ENCODE peak calls at places on chromosomes 16 and 17, in five cellular contexts. One of them, this sample, is unnamed.

GRCh38 chr16:15643453-15644305 is 725 bp upstream of the MARF1 start:
- DNase-seq in HCT116: peak; percentile 44
- DNase-seq in SK-N-SH: peak; percentile 65
- DNase-seq in Karpas-422: peak; percentile 75
- DNase-seq in trophoblast cell: peak; percentile 75
- DNase-seq in this sample: no peak

GRCh38 chr17:17495448-17496188 is 577 bp downstream of the RASD1 start:
- DNase-seq in HCT116: no peak
- DNase-seq in trophoblast cell: peak; percentile 27
- DNase-seq in Karpas-422: no peak
- DNase-seq in SK-N-SH: no peak
- DNase-seq in this sample: peak; percentile 77

GRCh38 chr17:39939031-39939430 is 11.5 kb downstream of the LRRC3C start:
- DNase-seq in HCT116: no peak
- DNase-seq in Karpas-422: no peak
- DNase-seq in SK-N-SH: no peak
- DNase-seq in trophoblast cell: no peak
- DNase-seq in this sample: no peak

GRCh38 chr17:1574697-1575471 is 12.3 kb upstream of the PITPNA start:
- DNase-seq in SK-N-SH: peak; percentile 53
- DNase-seq in Karpas-422: no peak
- DNase-seq in HCT116: no peak
- DNase-seq in trophoblast cell: peak; percentile 25
- DNase-seq in this sample: peak; percentile 72

GRCh38 chr16:8878523-8878911 is 3.6 kb upstream of the LITAFD start:
- DNase-seq in trophoblast cell: peak; percentile 93
- DNase-seq in SK-N-SH: no peak
- DNase-seq in Karpas-422: no peak
- DNase-seq in HCT116: no peak
- DNase-seq in this sample: no peak

GRCh38 chr16:70433456-70434103 is 5.3 kb downstream of the ST3GAL2 start:
- DNase-seq in trophoblast cell: no peak
- DNase-seq in SK-N-SH: peak; percentile 70
- DNase-seq in HCT116: no peak
- DNase-seq in Karpas-422: no peak
- DNase-seq in this sample: no peak

GRCh38 chr17:17109896-17110295 is 67.6 kb downstream of the MPRIP start:
- DNase-seq in trophoblast cell: no peak
- DNase-seq in HCT116: no peak
- DNase-seq in SK-N-SH: no peak
- DNase-seq in Karpas-422: no peak
- DNase-seq in this sample: peak; percentile 83

GRCh38 chr17:54968954-54969400 is 412 bp downstream of the STXBP4 start:
- DNase-seq in HCT116: no peak
- DNase-seq in trophoblast cell: no peak
- DNase-seq in Karpas-422: no peak
- DNase-seq in SK-N-SH: peak; percentile 69
- DNase-seq in this sample: no peak

GRCh38 chr17:75784473-75785015 is at the start of gene UNK:
- DNase-seq in SK-N-SH: peak; percentile 99
- DNase-seq in HCT116: peak; percentile 100
- DNase-seq in trophoblast cell: peak; percentile 99
- DNase-seq in Karpas-422: peak; percentile 99
- DNase-seq in this sample: peak; percentile 97

GRCh38 chr17:79116575-79117368 is 42.1 kb downstream of the ENGASE start:
- DNase-seq in trophoblast cell: no peak
- DNase-seq in Karpas-422: peak; percentile 51
- DNase-seq in SK-N-SH: no peak
- DNase-seq in HCT116: no peak
- DNase-seq in this sample: no peak

GRCh38 chr16:25066426-25066746 is 45.2 kb upstream of the LCMT1 start:
- DNase-seq in SK-N-SH: no peak
- DNase-seq in HCT116: no peak
- DNase-seq in Karpas-422: no peak
- DNase-seq in trophoblast cell: no peak
- DNase-seq in this sample: no peak

GRCh38 chr16:3578610-3579551 is 1.7 kb upstream of the NLRC3 start:
- DNase-seq in HCT116: no peak
- DNase-seq in Karpas-422: peak; percentile 72
- DNase-seq in SK-N-SH: no peak
- DNase-seq in trophoblast cell: no peak
- DNase-seq in this sample: no peak

GRCh38 chr17:7074931-7075330 is 5.1 kb downstream of the CLEC10A start:
- DNase-seq in HCT116: no peak
- DNase-seq in Karpas-422: no peak
- DNase-seq in SK-N-SH: no peak
- DNase-seq in trophoblast cell: no peak
- DNase-seq in this sample: no peak

GRCh38 chr16:61289141-61289540 is 747.1 kb downstream of the CDH8 start:
- DNase-seq in HCT116: no peak
- DNase-seq in Karpas-422: no peak
- DNase-seq in SK-N-SH: no peak
- DNase-seq in trophoblast cell: no peak
- DNase-seq in this sample: no peak
- H3K4me1 ChIP-seq in HCT116: no peaks in the 10 kb centered on the region
- H3K4me1 ChIP-seq in Karpas-422: no peaks in the 10 kb centered on the region
- H3K4me1 ChIP-seq in SK-N-SH: peaks cover 3% of the 10 kb centered on the region
- H3K4me1 ChIP-seq in trophoblast cell: no peaks in the 10 kb centered on the region
- H3K4me1 ChIP-seq in this sample: no peaks in the 10 kb centered on the region

GRCh38 chr17:29177541-29177870 is 2.7 kb downstream of the MYO18A start:
- DNase-seq in Karpas-422: no peak
- DNase-seq in trophoblast cell: no peak
- DNase-seq in HCT116: no peak
- DNase-seq in SK-N-SH: no peak
- DNase-seq in this sample: no peak

GRCh38 chr17:29175349-29175748 is 4.8 kb downstream of the MYO18A start:
- DNase-seq in SK-N-SH: no peak
- DNase-seq in HCT116: no peak
- DNase-seq in trophoblast cell: no peak
- DNase-seq in Karpas-422: no peak
- DNase-seq in this sample: no peak

GRCh38 chr17:29177871-29178749 is 2.1 kb downstream of the MYO18A start:
- DNase-seq in SK-N-SH: no peak
- DNase-seq in Karpas-422: no peak
- DNase-seq in trophoblast cell: no peak
- DNase-seq in HCT116: no peak
- DNase-seq in this sample: no peak

GRCh38 chr17:29178750-29179231 is 1.4 kb downstream of the MYO18A start:
- DNase-seq in trophoblast cell: no peak
- DNase-seq in HCT116: no peak
- DNase-seq in Karpas-422: no peak
- DNase-seq in SK-N-SH: no peak
- DNase-seq in this sample: no peak

GRCh38 chr17:29176500-29177351 is 3.5 kb downstream of the MYO18A start:
- DNase-seq in HCT116: no peak
- DNase-seq in SK-N-SH: peak; percentile 78
- DNase-seq in Karpas-422: peak; percentile 78
- DNase-seq in trophoblast cell: peak; percentile 89
- DNase-seq in this sample: peak; percentile 87
- H3K4me1 ChIP-seq in HCT116: peaks cover 32% of the 10 kb centered on the region
- H3K4me1 ChIP-seq in SK-N-SH: peaks cover 17% of the 10 kb centered on the region
- H3K4me1 ChIP-seq in Karpas-422: peaks cover 26% of the 10 kb centered on the region
- H3K4me1 ChIP-seq in trophoblast cell: peaks cover 22% of the 10 kb centered on the region
- H3K4me1 ChIP-seq in this sample: peaks cover 41% of the 10 kb centered on the region

DNA sequence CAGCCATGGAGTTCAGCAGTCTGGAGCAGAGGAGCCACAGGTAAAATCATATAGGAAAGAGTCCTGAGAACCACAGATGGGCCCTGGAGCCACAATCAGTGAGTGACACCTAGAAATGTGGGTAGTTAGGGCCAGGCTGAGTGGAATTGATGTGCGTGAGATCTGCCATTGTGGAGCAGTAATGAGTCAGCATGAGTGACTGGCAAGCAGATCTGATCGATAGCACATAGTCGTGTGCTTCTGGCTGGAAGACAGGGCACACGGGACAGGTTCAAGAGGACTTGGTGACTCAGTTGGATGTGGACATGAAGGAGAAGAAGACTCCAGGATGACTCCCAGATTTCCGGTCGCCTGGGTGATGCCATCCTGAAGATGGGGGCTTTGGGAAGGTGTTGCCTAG is 12.3 kb downstream of the ADORA2B start:
- DNase-seq in SK-N-SH: no peak
- DNase-seq in Karpas-422: no peak
- DNase-seq in HCT116: peak; percentile 86
- DNase-seq in trophoblast cell: peak; percentile 33
- DNase-seq in this sample: no peak
- H3K4me1 ChIP-seq in SK-N-SH: peaks cover 22% of the 10 kb centered on the region
- H3K4me1 ChIP-seq in Karpas-422: peaks cover 31% of the 10 kb centered on the region
- H3K4me1 ChIP-seq in HCT116: peaks cover 82% of the 10 kb centered on the region
- H3K4me1 ChIP-seq in trophoblast cell: peaks cover 2% of the 10 kb centered on the region
- H3K4me1 ChIP-seq in this sample: peaks cover 7% of the 10 kb centered on the region

GRCh38 chr16:243348-243747 is 8.7 kb downstream of the FAM234A start:
- DNase-seq in HCT116: no peak
- DNase-seq in SK-N-SH: no peak
- DNase-seq in trophoblast cell: no peak
- DNase-seq in Karpas-422: no peak
- DNase-seq in this sample: no peak

GRCh38 chr16:239948-240277 is 5.3 kb downstream of the FAM234A start:
- DNase-seq in SK-N-SH: no peak
- DNase-seq in trophoblast cell: peak; percentile 74
- DNase-seq in HCT116: no peak
- DNase-seq in Karpas-422: no peak
- DNase-seq in this sample: no peak

GRCh38 chr16:240559-240958 is 5.9 kb downstream of the FAM234A start:
- DNase-seq in SK-N-SH: no peak
- DNase-seq in HCT116: no peak
- DNase-seq in trophoblast cell: no peak
- DNase-seq in Karpas-422: no peak
- DNase-seq in this sample: no peak

GRCh38 chr16:241866-242265 is 7.2 kb downstream of the FAM234A start:
- DNase-seq in HCT116: no peak
- DNase-seq in SK-N-SH: no peak
- DNase-seq in trophoblast cell: no peak
- DNase-seq in Karpas-422: no peak
- DNase-seq in this sample: no peak

GRCh38 chr16:242281-242680 is 7.7 kb downstream of the FAM234A start:
- DNase-seq in HCT116: no peak
- DNase-seq in SK-N-SH: no peak
- DNase-seq in Karpas-422: no peak
- DNase-seq in trophoblast cell: no peak
- DNase-seq in this sample: no peak
- H3K4me1 ChIP-seq in HCT116: no peaks in the 10 kb centered on the region
- H3K4me1 ChIP-seq in SK-N-SH: no peaks in the 10 kb centered on the region
- H3K4me1 ChIP-seq in Karpas-422: no peaks in the 10 kb centered on the region
- H3K4me1 ChIP-seq in trophoblast cell: no peaks in the 10 kb centered on the region
- H3K4me1 ChIP-seq in this sample: peaks cover 5% of the 10 kb centered on the region

GRCh38 chr17:80479246-80479566 is 2.8 kb upstream of the NPTX1 start:
- DNase-seq in SK-N-SH: no peak
- DNase-seq in HCT116: no peak
- DNase-seq in trophoblast cell: no peak
- DNase-seq in Karpas-422: no peak
- DNase-seq in this sample: no peak
- H3K4me1 ChIP-seq in SK-N-SH: no peaks in the 10 kb centered on the region
- H3K4me1 ChIP-seq in HCT116: peaks cover 17% of the 10 kb centered on the region
- H3K4me1 ChIP-seq in trophoblast cell: peaks cover 3% of the 10 kb centered on the region
- H3K4me1 ChIP-seq in Karpas-422: peaks cover 21% of the 10 kb centered on the region
- H3K4me1 ChIP-seq in this sample: peaks cover 33% of the 10 kb centered on the region

GRCh38 chr16:58280846-58281301 is 14.0 kb downstream of the PRSS54 start:
- DNase-seq in Karpas-422: no peak
- DNase-seq in HCT116: no peak
- DNase-seq in trophoblast cell: no peak
- DNase-seq in SK-N-SH: no peak
- DNase-seq in this sample: no peak
- H3K4me1 ChIP-seq in Karpas-422: no peaks in the 10 kb centered on the region
- H3K4me1 ChIP-seq in HCT116: no peaks in the 10 kb centered on the region
- H3K4me1 ChIP-seq in trophoblast cell: no peaks in the 10 kb centered on the region
- H3K4me1 ChIP-seq in SK-N-SH: no peaks in the 10 kb centered on the region
- H3K4me1 ChIP-seq in this sample: no peaks in the 10 kb centered on the region

DNA sequence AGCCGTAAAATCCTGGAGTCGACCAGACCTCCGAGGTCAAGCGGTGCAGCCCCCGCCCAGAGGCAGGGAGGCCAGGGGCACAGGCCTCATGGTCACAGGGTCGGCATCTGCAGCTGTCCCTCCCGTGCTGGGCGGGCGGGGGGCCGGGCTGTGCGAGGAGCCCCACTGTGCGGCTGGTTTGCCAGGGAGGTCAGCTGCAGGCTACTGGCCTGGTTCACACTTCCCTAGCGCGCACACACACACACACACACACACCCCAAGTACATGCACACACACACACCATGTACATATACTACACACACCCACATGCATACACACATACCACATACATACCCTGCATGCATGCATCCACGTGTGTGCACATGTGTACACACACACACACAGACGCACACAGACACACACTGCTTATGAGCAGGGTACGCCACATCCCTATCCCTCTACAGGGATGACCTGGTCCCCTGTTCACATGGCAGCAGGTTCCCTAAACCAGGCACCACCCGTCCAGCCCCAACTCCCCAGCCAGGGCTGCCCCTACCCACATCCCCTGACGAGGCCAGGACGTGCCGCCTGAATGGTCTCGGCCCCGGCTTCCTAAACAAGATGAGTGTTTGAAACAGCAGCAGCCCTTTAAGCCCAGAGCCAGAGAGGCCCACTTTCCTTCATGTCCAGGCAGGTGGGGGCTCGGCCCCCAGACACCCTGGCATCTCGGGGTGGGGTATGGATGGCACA is 109.0 kb upstream of the CIBAR2 start:
- DNase-seq in SK-N-SH: peak; percentile 81
- DNase-seq in trophoblast cell: no peak
- DNase-seq in HCT116: no peak
- DNase-seq in Karpas-422: no peak
- DNase-seq in this sample: no peak
- H3K4me1 ChIP-seq in SK-N-SH: peaks cover 8% of the 10 kb centered on the region
- H3K4me1 ChIP-seq in trophoblast cell: peaks cover 2% of the 10 kb centered on the region
- H3K4me1 ChIP-seq in HCT116: peaks cover 5% of the 10 kb centered on the region
- H3K4me1 ChIP-seq in Karpas-422: no peaks in the 10 kb centered on the region
- H3K4me1 ChIP-seq in this sample: peaks cover 14% of the 10 kb centered on the region

DNA sequence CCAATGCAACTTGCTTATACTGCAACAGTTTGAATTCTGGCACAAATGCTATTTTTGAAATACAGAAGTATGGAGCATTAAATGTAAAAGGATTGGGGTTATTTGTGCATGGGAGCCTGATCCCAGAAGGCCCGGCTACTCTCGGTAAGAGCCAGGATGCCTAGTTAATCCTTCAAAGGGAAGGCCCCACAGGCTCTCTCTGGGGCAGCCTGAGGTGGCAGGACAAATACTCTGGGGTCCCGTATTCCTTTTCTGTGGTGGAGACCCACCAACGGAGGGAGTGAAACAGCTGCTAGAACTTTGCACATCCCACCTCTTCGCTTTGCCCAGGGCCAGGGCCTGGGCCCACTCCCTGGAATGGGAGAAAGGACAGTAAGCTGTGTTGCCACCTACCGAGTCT is 30.4 kb downstream of the ERN1 start:
- DNase-seq in SK-N-SH: no peak
- DNase-seq in Karpas-422: no peak
- DNase-seq in HCT116: no peak
- DNase-seq in trophoblast cell: no peak
- DNase-seq in this sample: no peak
- H3K4me1 ChIP-seq in SK-N-SH: no peaks in the 10 kb centered on the region
- H3K4me1 ChIP-seq in Karpas-422: no peaks in the 10 kb centered on the region
- H3K4me1 ChIP-seq in HCT116: peaks cover 27% of the 10 kb centered on the region
- H3K4me1 ChIP-seq in trophoblast cell: no peaks in the 10 kb centered on the region
- H3K4me1 ChIP-seq in this sample: peaks cover 14% of the 10 kb centered on the region